ENCODE peak calls at places on chromosomes 5 and 9, in nine cellular contexts. R is sigmoid colon, X is heart left ventricle, L is uterus, P is suprapubic skin, A is HCT116, N is body of pancreas, E is stomach, V is A549. S is an unnamed sample.

GRCh38 chr9:33818167-33818831 is 1.3 kb downstream of the UBE2R2 start:
- DNase-seq in E (peak), V (no peak), N (peak), L (peak), A (no peak), R (no peak), P (no peak), X (no peak), S (no peak)

GRCh38 chr9:137217276-137218211 is 4.5 kb downstream of the RNF208 start:
- DNase-seq in L (peak), V (no peak), N (peak), P (peak), A (peak), R (no peak), E (peak), X (peak), S (no peak)

GRCh38 chr5:90170231-90170630 is 239.3 kb downstream of the CETN3 start:
- DNase-seq in V (no peak), A (no peak), R (no peak), L (no peak), P (no peak), X (no peak), E (no peak), N (no peak), S (no peak)

GRCh38 chr9:103242025-103242424 is 246.9 kb downstream of the CYLC2 start:
- DNase-seq in A (no peak), X (no peak), E (no peak), N (no peak), P (no peak), V (no peak), L (no peak), R (no peak), S (no peak)

GRCh38 chr9:101628173-101628572 is 33.4 kb upstream of the PPP3R2 start:
- DNase-seq in P (no peak), V (no peak), A (no peak), N (no peak), X (no peak), E (no peak), R (no peak), L (no peak), S (no peak)

GRCh38 chr5:124156408-124157027 is 589.9 kb downstream of the ZNF608 start:
- DNase-seq in A (no peak), N (no peak), V (no peak), R (no peak), L (no peak), P (no peak), E (no peak), X (no peak), S (no peak)

GRCh38 chr9:137427454-137428310 is 4.5 kb downstream of the NOXA1 start:
- DNase-seq in X (no peak), A (no peak), P (peak), E (no peak), V (no peak), L (no peak), N (no peak), R (no peak), S (no peak)

GRCh38 chr5:170408189-170408588 is 19.0 kb upstream of the KCNMB1 start:
- DNase-seq in V (no peak), P (no peak), E (no peak), A (no peak), N (no peak), R (no peak), X (no peak), L (no peak), S (no peak)

GRCh38 chr5:80140496-80140895 is 105.3 kb downstream of the THBS4 start:
- DNase-seq in E (no peak), L (no peak), N (no peak), P (no peak), R (no peak), V (no peak), X (no peak), A (no peak), S (no peak)

GRCh38 chr9:123318192-123318591 is 37.8 kb upstream of the CRB2 start:
- DNase-seq in A (no peak), P (no peak), L (no peak), E (no peak), X (no peak), V (no peak), R (no peak), N (no peak), S (no peak)

GRCh38 chr5:79236364-79236969 is 536 bp downstream of the JMY start:
- DNase-seq in A (no peak), P (peak), L (peak), E (no peak), X (peak), N (no peak), V (peak), R (peak), S (no peak)

GRCh38 chr5:180639287-180639686 is 10.1 kb downstream of the FLT4 start:
- DNase-seq in X (no peak), N (no peak), P (no peak), R (no peak), L (no peak), E (no peak), V (no peak), A (no peak), S (no peak)

GRCh38 chr5:83368317-83368716 is 103.2 kb upstream of the VCAN start:
- DNase-seq in E (no peak), R (no peak), V (no peak), A (peak), N (no peak), X (no peak), L (no peak), P (peak), S (peak)

GRCh38 chr5:100676807-100677631 is 141.8 kb downstream of the FAM174A start:
- DNase-seq in E (no peak), P (no peak), R (no peak), X (no peak), N (no peak), A (no peak), V (no peak), L (no peak), S (no peak)

GRCh38 chr5:42597318-42597937 is 159.2 kb upstream of the CCDC152 start:
- DNase-seq in E (no peak), R (no peak), N (no peak), X (peak), P (no peak), L (no peak), V (no peak), A (no peak), S (no peak)

GRCh38 chr9:69811329-69811989 is 9.2 kb upstream of the CFAP95 start:
- DNase-seq in P (no peak), X (no peak), A (no peak), E (no peak), V (no peak), R (no peak), N (no peak), L (no peak), S (no peak)

GRCh38 chr5:34044950-34045525 is 2.0 kb upstream of the C1QTNF3 start:
- DNase-seq in A (no peak), P (no peak), X (no peak), N (no peak), R (no peak), E (no peak), V (no peak), L (no peak), S (no peak)

GRCh38 chr9:86765040-86765343 is 182.3 kb downstream of the GAS1 start:
- DNase-seq in R (no peak), A (no peak), X (no peak), N (no peak), E (no peak), V (no peak), L (no peak), P (no peak), S (no peak)

GRCh38 chr9:134476942-134477335 is 150.7 kb downstream of the RXRA start:
- DNase-seq in V (no peak), P (no peak), N (no peak), L (no peak), X (no peak), A (no peak), R (no peak), E (no peak), S (no peak)

GRCh38 chr5:77423022-77423750 is 68.9 kb downstream of the WDR41 start:
- DNase-seq in R (no peak), P (no peak), E (no peak), N (no peak), A (no peak), V (no peak), L (no peak), X (no peak), S (no peak)

GRCh38 chr5:179607449-179607931 is 16.0 kb downstream of the HNRNPH1 start:
- DNase-seq in L (no peak), R (peak), A (no peak), N (peak), E (no peak), P (peak), X (peak), V (no peak), S (peak)

GRCh38 chr9:935348-935965 is 41.0 kb upstream of the DMRT3 start:
- DNase-seq in P (no peak), A (no peak), E (no peak), L (no peak), R (no peak), X (no peak), N (peak), V (no peak), S (no peak)

GRCh38 chr9:116697887-116698286 is 10.8 kb downstream of the TRIM32 start:
- DNase-seq in R (no peak), E (no peak), L (no peak), V (no peak), P (no peak), N (no peak), A (no peak), X (no peak), S (no peak)

GRCh38 chr5:109413463-109413862 is 3.7 kb upstream of the PJA2 start:
- DNase-seq in P (no peak), R (peak), V (no peak), E (peak), A (no peak), N (peak), X (no peak), L (no peak), S (no peak)

GRCh38 chr9:130138791-130139190 is 33.4 kb upstream of the NCS1 start:
- DNase-seq in V (no peak), P (peak), N (peak), L (peak), A (no peak), E (no peak), R (peak), X (peak), S (peak)

GRCh38 chr9:137294091-137294683 is 7.9 kb downstream of the NRARP start:
- DNase-seq in L (no peak), X (peak), P (no peak), A (peak), V (peak), E (peak), N (peak), R (no peak), S (no peak)

GRCh38 chr5:132386644-132387286 is 17.3 kb downstream of the SLC22A5 start:
- DNase-seq in E (peak), P (peak), L (peak), R (peak), N (peak), X (peak), V (peak), A (peak), S (peak)

GRCh38 chr9:81661339-81661738 is 28.0 kb downstream of the TLE1 start:
- DNase-seq in V (no peak), N (no peak), A (no peak), R (no peak), E (no peak), P (no peak), X (no peak), L (no peak), S (no peak)

GRCh38 chr5:43063731-43064171 is 23.6 kb upstream of the ANXA2R start:
- DNase-seq in R (no peak), E (no peak), N (no peak), P (no peak), V (no peak), L (no peak), A (no peak), X (no peak), S (no peak)

GRCh38 chr9:3526166-3526902 is 533 bp upstream of the RFX3 start:
- DNase-seq in P (peak), E (peak), X (peak), R (peak), N (peak), A (peak), L (peak), V (peak), S (peak)

GRCh38 chr9:3527653-3527960 is 1.8 kb upstream of the RFX3 start:
- DNase-seq in N (no peak), L (no peak), A (no peak), P (no peak), R (no peak), E (no peak), V (no peak), X (no peak), S (no peak)

GRCh38 chr9:3526903-3527652 is 1.3 kb upstream of the RFX3 start:
- DNase-seq in P (peak), L (no peak), X (no peak), A (peak), N (peak), V (peak), R (no peak), E (no peak), S (no peak)

GRCh38 chr9:3525836-3526165 is at the start of gene RFX3:
- DNase-seq in V (peak), A (peak), E (peak), P (peak), N (peak), L (peak), X (peak), R (peak), S (peak)

GRCh38 chr9:3525088-3525835 is 539 bp downstream of the RFX3 start:
- DNase-seq in E (no peak), P (no peak), V (no peak), A (no peak), X (no peak), R (no peak), L (no peak), N (no peak), S (no peak)
- TF ChIP-seq POLR2A in E (no peak), P (peak), V (no peak), A (no peak), X (no peak), R (no peak), L (no peak), N (no peak), S (no peak)

GRCh38 chr9:38067611-38067891 is 1.5 kb downstream of the SHB start:
- DNase-seq in P (no peak), L (peak), A (no peak), X (peak), N (peak), E (peak), R (peak), V (no peak), S (no peak)
- H3K27ac ChIP-seq in P (peak), L (peak), A (peak), X (peak), N (peak), E (peak), R (peak), V (peak), S (peak)

DNA sequence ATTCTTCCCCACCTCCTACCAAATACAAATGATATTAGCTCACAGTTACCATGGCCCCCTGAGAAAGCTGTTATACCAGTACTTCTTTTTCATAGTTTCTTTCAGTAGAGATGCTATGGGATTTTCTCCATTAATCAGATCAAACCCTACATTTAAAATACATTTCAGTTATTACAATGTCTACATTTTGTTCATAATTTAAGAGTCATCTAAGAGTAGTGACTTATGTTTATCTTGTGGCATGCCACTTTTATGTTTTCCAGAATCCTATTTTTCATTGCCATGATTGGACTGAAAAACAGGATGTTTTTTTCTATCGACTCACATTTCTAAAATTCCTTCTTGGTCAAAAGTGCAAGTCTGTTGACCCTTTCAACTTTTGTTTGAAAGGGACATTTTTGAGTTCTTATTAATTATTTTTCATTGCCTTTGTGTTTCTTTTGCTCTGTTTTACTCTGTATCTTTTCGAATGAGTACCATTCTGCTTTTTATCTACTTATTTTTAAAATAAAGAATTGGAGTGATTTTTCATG is 77.4 kb upstream of the ANXA1 start:
- DNase-seq in V (peak), P (no peak), N (no peak), A (no peak), X (no peak), R (no peak), L (no peak), E (no peak), S (no peak)
- TF ChIP-seq POLR2A in V (no peak), P (no peak), N (no peak), A (no peak), X (no peak), R (no peak), L (no peak), E (no peak), S (no peak)

DNA sequence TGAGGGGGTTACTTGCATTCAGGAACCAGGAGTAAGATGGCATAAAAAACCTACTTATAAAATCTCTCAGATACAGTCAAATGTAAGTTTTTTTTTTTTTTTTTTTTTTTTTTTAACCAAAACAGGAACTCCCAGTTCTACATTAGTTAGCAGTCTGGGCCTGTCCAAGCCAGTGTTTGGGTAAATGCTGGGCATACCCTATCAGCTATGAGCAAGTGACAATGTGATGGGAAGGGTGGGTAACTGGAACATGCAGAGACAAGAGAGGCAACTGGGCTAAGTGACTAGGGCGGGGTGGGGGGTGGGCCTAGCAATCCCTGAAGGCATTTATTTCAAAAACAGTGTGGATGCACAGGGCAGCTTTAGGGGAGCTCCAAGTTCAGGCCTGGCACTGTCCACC is 2.3 kb downstream of the NMRK1 start:
- DNase-seq in R (no peak), X (no peak), A (no peak), V (no peak), P (no peak), E (no peak), N (no peak), L (no peak), S (no peak)
- H3K27ac ChIP-seq in R (no peak), X (no peak), A (no peak), V (no peak), P (peak), E (peak), N (peak), L (no peak), S (no peak)

GRCh38 chr9:131619680-131620079 is 74.4 kb downstream of the PRRT1B start:
- DNase-seq in R (no peak), N (no peak), A (no peak), L (no peak), P (no peak), E (no peak), X (no peak), V (no peak), S (no peak)
- TF ChIP-seq POLR2A in R (no peak), N (no peak), A (no peak), L (no peak), P (no peak), E (no peak), X (no peak), V (no peak), S (no peak)

GRCh38 chr5:139382781-139383180 is 316 bp downstream of the SLC23A1 start:
- DNase-seq in N (no peak), A (no peak), E (no peak), P (peak), X (no peak), L (peak), R (no peak), V (no peak), S (no peak)
- H3K27ac ChIP-seq in N (peak), A (no peak), E (no peak), P (no peak), X (no peak), L (no peak), R (no peak), V (peak), S (no peak)

DNA sequence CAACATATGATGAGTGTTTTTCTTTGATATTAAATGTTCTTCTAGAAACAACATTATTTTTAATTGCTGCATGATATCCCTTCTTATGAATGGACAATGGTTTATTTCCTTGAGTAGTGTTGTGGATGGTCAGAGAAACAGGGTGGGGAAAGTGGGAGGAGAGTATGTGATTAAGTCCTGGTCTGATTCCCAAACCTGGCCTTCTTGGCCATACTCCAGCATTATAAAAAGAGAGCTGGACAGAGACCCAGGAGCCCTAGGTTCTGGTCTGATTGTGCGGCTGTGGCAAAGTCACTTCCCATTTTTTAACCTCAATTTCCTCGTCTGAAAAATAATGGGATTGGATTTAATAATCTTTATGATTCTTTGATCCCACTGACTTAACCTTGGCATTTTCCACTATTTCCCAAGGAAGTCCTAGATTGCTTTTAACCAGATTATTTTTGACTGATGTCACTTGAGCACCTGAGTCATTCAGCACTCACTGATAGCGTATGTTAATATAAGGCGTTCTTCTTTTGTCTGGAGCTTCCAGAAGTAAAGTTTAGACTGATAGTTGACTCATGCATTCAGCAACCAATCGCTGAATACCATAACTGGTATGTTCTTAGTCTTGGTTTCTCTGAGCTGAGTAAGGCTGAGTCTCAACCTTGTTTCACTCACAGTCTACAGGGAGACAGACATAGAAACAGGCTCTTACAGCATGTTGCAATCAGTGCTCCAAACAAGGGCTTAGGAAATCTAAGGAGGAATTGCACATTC is 26.2 kb downstream of the OSMR start:
- DNase-seq in L (no peak), A (peak), X (no peak), R (no peak), V (peak), N (no peak), P (no peak), E (no peak), S (no peak)
- TF ChIP-seq POLR2A in L (no peak), A (no peak), X (no peak), R (no peak), V (no peak), N (no peak), P (no peak), E (no peak), S (no peak)

DNA sequence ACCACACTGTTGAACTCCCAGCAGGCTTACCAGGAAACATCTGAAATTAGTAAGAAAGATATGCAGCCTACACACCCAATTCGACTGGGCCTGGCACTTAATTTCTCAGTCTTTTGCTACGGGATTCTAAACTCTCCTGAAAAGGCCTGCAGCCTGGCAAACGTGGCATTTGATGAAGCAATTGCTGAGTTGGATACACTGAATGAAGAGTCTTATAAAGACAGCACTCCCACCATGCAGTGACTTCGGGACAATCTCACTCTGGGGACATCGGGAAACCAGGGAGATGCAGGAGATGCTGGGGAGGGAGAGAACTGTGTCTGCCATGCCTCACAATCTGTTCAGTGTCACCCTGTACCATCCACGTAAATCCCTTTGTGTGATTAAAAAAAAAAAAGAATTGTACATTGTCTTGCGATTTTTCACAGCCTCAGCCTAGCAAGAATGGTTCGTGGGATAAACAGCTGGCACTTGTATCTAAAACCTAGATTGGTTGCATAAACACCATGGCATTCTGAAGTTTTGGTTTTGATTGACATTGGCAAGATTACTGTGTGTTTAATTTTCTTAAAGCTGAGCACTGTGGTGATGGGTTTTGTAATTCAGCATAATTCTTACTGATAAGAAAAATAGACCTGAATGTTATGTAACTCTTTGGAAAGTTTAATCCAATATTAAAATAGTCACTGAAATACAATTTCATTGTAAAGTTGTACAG is 23.2 kb upstream of the ANKRD18A start:
- DNase-seq in E (no peak), N (no peak), R (no peak), A (no peak), V (no peak), X (no peak), L (no peak), P (no peak), S (no peak)
- H3K27ac ChIP-seq in E (no peak), N (no peak), R (no peak), A (no peak), V (no peak), X (no peak), L (no peak), P (no peak), S (no peak)

S was measured in gastrocnemius medialis.